ENCODE peak calls at places on chromosomes 1 and 21, in five cellular contexts. One of them, this sample, is unnamed.

GRCh38 chr1:16321176-16321867 is 31.0 kb downstream of the FBXO42 start:
- DNase-seq in stimulated activated CD8-positive, alpha-beta memory T cell treated with anti-CD3 and anti-CD28 coated beads, Interleukin-4, amount 100 ng/mL, for 48 hours: no peak
- DNase-seq in stromal cell of bone marrow: peak; percentile 58
- DNase-seq in stimulated activated naive CD8-positive, alpha-beta T cell treated with anti-CD3 and anti-CD28 coated beads, Interleukin-15, amount 100 ng/mL, for 72 hours: no peak
- DNase-seq in iris pigment epithelial cell: no peak
- DNase-seq in this sample: peak; percentile 11

GRCh38 chr21:36021251-36021837 is 39.0 kb downstream of the SETD4 start:
- DNase-seq in stimulated activated CD8-positive, alpha-beta memory T cell treated with anti-CD3 and anti-CD28 coated beads, Interleukin-4, amount 100 ng/mL, for 48 hours: no peak
- DNase-seq in stromal cell of bone marrow: no peak
- DNase-seq in stimulated activated naive CD8-positive, alpha-beta T cell treated with anti-CD3 and anti-CD28 coated beads, Interleukin-15, amount 100 ng/mL, for 72 hours: no peak
- DNase-seq in iris pigment epithelial cell: no peak
- DNase-seq in this sample: no peak

GRCh38 chr1:201925961-201926585 is 20.3 kb downstream of the LMOD1 start:
- DNase-seq in stimulated activated CD8-positive, alpha-beta memory T cell treated with anti-CD3 and anti-CD28 coated beads, Interleukin-4, amount 100 ng/mL, for 48 hours: no peak
- DNase-seq in stromal cell of bone marrow: no peak
- DNase-seq in stimulated activated naive CD8-positive, alpha-beta T cell treated with anti-CD3 and anti-CD28 coated beads, Interleukin-15, amount 100 ng/mL, for 72 hours: no peak
- DNase-seq in iris pigment epithelial cell: peak; percentile 47
- DNase-seq in this sample: no peak

GRCh38 chr1:154809436-154810413 is 60.4 kb downstream of the KCNN3 start:
- DNase-seq in stimulated activated CD8-positive, alpha-beta memory T cell treated with anti-CD3 and anti-CD28 coated beads, Interleukin-4, amount 100 ng/mL, for 48 hours: peak; percentile 31
- DNase-seq in stromal cell of bone marrow: peak; percentile 21
- DNase-seq in stimulated activated naive CD8-positive, alpha-beta T cell treated with anti-CD3 and anti-CD28 coated beads, Interleukin-15, amount 100 ng/mL, for 72 hours: no peak
- DNase-seq in iris pigment epithelial cell: peak; percentile 57
- DNase-seq in this sample: peak; percentile 6

GRCh38 chr1:18360251-18360650 is 120.5 kb upstream of the KLHDC7A start:
- DNase-seq in stimulated activated CD8-positive, alpha-beta memory T cell treated with anti-CD3 and anti-CD28 coated beads, Interleukin-4, amount 100 ng/mL, for 48 hours: no peak
- DNase-seq in stromal cell of bone marrow: no peak
- DNase-seq in stimulated activated naive CD8-positive, alpha-beta T cell treated with anti-CD3 and anti-CD28 coated beads, Interleukin-15, amount 100 ng/mL, for 72 hours: no peak
- DNase-seq in iris pigment epithelial cell: no peak
- DNase-seq in this sample: no peak

GRCh38 chr1:192053661-192054060 is 104.6 kb upstream of the RGS18 start:
- DNase-seq in stimulated activated CD8-positive, alpha-beta memory T cell treated with anti-CD3 and anti-CD28 coated beads, Interleukin-4, amount 100 ng/mL, for 48 hours: no peak
- DNase-seq in stromal cell of bone marrow: peak; percentile 22
- DNase-seq in stimulated activated naive CD8-positive, alpha-beta T cell treated with anti-CD3 and anti-CD28 coated beads, Interleukin-15, amount 100 ng/mL, for 72 hours: no peak
- DNase-seq in iris pigment epithelial cell: no peak
- DNase-seq in this sample: no peak

GRCh38 chr21:46641656-46642055 is 6.2 kb downstream of the PRMT2 start:
- DNase-seq in stimulated activated CD8-positive, alpha-beta memory T cell treated with anti-CD3 and anti-CD28 coated beads, Interleukin-4, amount 100 ng/mL, for 48 hours: no peak
- DNase-seq in stromal cell of bone marrow: no peak
- DNase-seq in stimulated activated naive CD8-positive, alpha-beta T cell treated with anti-CD3 and anti-CD28 coated beads, Interleukin-15, amount 100 ng/mL, for 72 hours: no peak
- DNase-seq in iris pigment epithelial cell: no peak
- DNase-seq in this sample: no peak

GRCh38 chr1:170355267-170355801 is 176.6 kb upstream of the GORAB start:
- DNase-seq in stimulated activated CD8-positive, alpha-beta memory T cell treated with anti-CD3 and anti-CD28 coated beads, Interleukin-4, amount 100 ng/mL, for 48 hours: no peak
- DNase-seq in stromal cell of bone marrow: no peak
- DNase-seq in stimulated activated naive CD8-positive, alpha-beta T cell treated with anti-CD3 and anti-CD28 coated beads, Interleukin-15, amount 100 ng/mL, for 72 hours: no peak
- DNase-seq in iris pigment epithelial cell: no peak
- DNase-seq in this sample: no peak

GRCh38 chr1:20726107-20726911 is 6.2 kb downstream of the SH2D5 start:
- DNase-seq in stimulated activated CD8-positive, alpha-beta memory T cell treated with anti-CD3 and anti-CD28 coated beads, Interleukin-4, amount 100 ng/mL, for 48 hours: peak; percentile 19
- DNase-seq in stromal cell of bone marrow: no peak
- DNase-seq in stimulated activated naive CD8-positive, alpha-beta T cell treated with anti-CD3 and anti-CD28 coated beads, Interleukin-15, amount 100 ng/mL, for 72 hours: no peak
- DNase-seq in iris pigment epithelial cell: no peak
- DNase-seq in this sample: no peak

GRCh38 chr1:168236836-168237611 is 11.2 kb downstream of the SFT2D2 start:
- DNase-seq in stimulated activated CD8-positive, alpha-beta memory T cell treated with anti-CD3 and anti-CD28 coated beads, Interleukin-4, amount 100 ng/mL, for 48 hours: peak; percentile 58
- DNase-seq in stromal cell of bone marrow: no peak
- DNase-seq in stimulated activated naive CD8-positive, alpha-beta T cell treated with anti-CD3 and anti-CD28 coated beads, Interleukin-15, amount 100 ng/mL, for 72 hours: peak; percentile 21
- DNase-seq in iris pigment epithelial cell: no peak
- DNase-seq in this sample: no peak

GRCh38 chr21:38660333-38661295 is 145.1 kb upstream of the ETS2 start:
- DNase-seq in stimulated activated CD8-positive, alpha-beta memory T cell treated with anti-CD3 and anti-CD28 coated beads, Interleukin-4, amount 100 ng/mL, for 48 hours: no peak
- DNase-seq in stromal cell of bone marrow: no peak
- DNase-seq in stimulated activated naive CD8-positive, alpha-beta T cell treated with anti-CD3 and anti-CD28 coated beads, Interleukin-15, amount 100 ng/mL, for 72 hours: no peak
- DNase-seq in iris pigment epithelial cell: no peak
- DNase-seq in this sample: no peak

GRCh38 chr1:24951337-24951736 is 21.3 kb upstream of the RUNX3 start:
- DNase-seq in stimulated activated CD8-positive, alpha-beta memory T cell treated with anti-CD3 and anti-CD28 coated beads, Interleukin-4, amount 100 ng/mL, for 48 hours: no peak
- DNase-seq in stromal cell of bone marrow: no peak
- DNase-seq in stimulated activated naive CD8-positive, alpha-beta T cell treated with anti-CD3 and anti-CD28 coated beads, Interleukin-15, amount 100 ng/mL, for 72 hours: no peak
- DNase-seq in iris pigment epithelial cell: no peak
- DNase-seq in this sample: no peak

GRCh38 chr1:222844108-222844779 is 29.4 kb downstream of the DISP1 start:
- DNase-seq in stimulated activated CD8-positive, alpha-beta memory T cell treated with anti-CD3 and anti-CD28 coated beads, Interleukin-4, amount 100 ng/mL, for 48 hours: no peak
- DNase-seq in stromal cell of bone marrow: no peak
- DNase-seq in stimulated activated naive CD8-positive, alpha-beta T cell treated with anti-CD3 and anti-CD28 coated beads, Interleukin-15, amount 100 ng/mL, for 72 hours: no peak
- DNase-seq in iris pigment epithelial cell: peak; percentile 32
- DNase-seq in this sample: no peak

GRCh38 chr21:44756416-44757185 is 45.0 kb downstream of the UBE2G2 start:
- DNase-seq in stimulated activated CD8-positive, alpha-beta memory T cell treated with anti-CD3 and anti-CD28 coated beads, Interleukin-4, amount 100 ng/mL, for 48 hours: no peak
- DNase-seq in stromal cell of bone marrow: no peak
- DNase-seq in stimulated activated naive CD8-positive, alpha-beta T cell treated with anti-CD3 and anti-CD28 coated beads, Interleukin-15, amount 100 ng/mL, for 72 hours: no peak
- DNase-seq in iris pigment epithelial cell: no peak
- DNase-seq in this sample: no peak

GRCh38 chr1:56064705-56065104 is 514.7 kb downstream of the PLPP3 start:
- DNase-seq in stimulated activated CD8-positive, alpha-beta memory T cell treated with anti-CD3 and anti-CD28 coated beads, Interleukin-4, amount 100 ng/mL, for 48 hours: no peak
- DNase-seq in stromal cell of bone marrow: no peak
- DNase-seq in stimulated activated naive CD8-positive, alpha-beta T cell treated with anti-CD3 and anti-CD28 coated beads, Interleukin-15, amount 100 ng/mL, for 72 hours: no peak
- DNase-seq in iris pigment epithelial cell: peak; percentile 73
- DNase-seq in this sample: peak; percentile 62

This sample was measured in GM04503.